ENCODE peak calls at places on chromosomes 16 and 17, in five cellular contexts. V is dorsolateral prefrontal cortex, F is astrocyte of the spinal cord, Y is pancreas, G is heart right ventricle. U is an unnamed sample.

GRCh38 chr17:72407336-72408121 is 286.7 kb downstream of the SOX9 start:
- DNase-seq in G (peak), V (peak), Y (peak), F (peak), U (no peak)

GRCh38 chr16:67613808-67614207 is 31.1 kb upstream of the CARMIL2 start:
- DNase-seq in Y (no peak), F (no peak), V (no peak), G (no peak), U (no peak)

GRCh38 chr17:80846932-80847331 is 144.7 kb upstream of the CHMP6 start:
- DNase-seq in V (no peak), F (no peak), Y (no peak), G (no peak), U (no peak)

GRCh38 chr16:11252482-11252931 is 3.5 kb downstream of the SOCS1 start:
- DNase-seq in Y (no peak), V (no peak), F (no peak), G (no peak), U (no peak)

GRCh38 chr16:68354816-68355215 is 44.0 kb downstream of the PRMT7 start:
- DNase-seq in V (no peak), G (no peak), F (no peak), Y (no peak), U (no peak)

GRCh38 chr16:88345943-88346560 is 36.7 kb upstream of the ZNF469 start:
- DNase-seq in F (no peak), G (no peak), Y (no peak), V (no peak), U (no peak)

GRCh38 chr17:6313835-6314234 is 121.1 kb downstream of the AIPL1 start:
- DNase-seq in G (no peak), V (no peak), Y (no peak), F (no peak), U (no peak)

GRCh38 chr16:89598199-89598598 is 15.2 kb upstream of the DPEP1 start:
- DNase-seq in F (no peak), G (no peak), Y (no peak), V (no peak), U (no peak)

GRCh38 chr17:77884019-77884418 is 74.5 kb upstream of the TNRC6C start:
- DNase-seq in G (no peak), Y (no peak), F (no peak), V (peak), U (no peak)

GRCh38 chr16:65546353-65546791 is 424.5 kb upstream of the CDH11 start:
- DNase-seq in G (no peak), V (no peak), F (peak), Y (no peak), U (no peak)

GRCh38 chr16:9138731-9139501 is 47.5 kb downstream of the HAPSTR1 start:
- DNase-seq in G (peak), F (peak), V (peak), Y (peak), U (no peak)

GRCh38 chr17:56676807-56677206 is 83.3 kb downstream of the NOG start:
- DNase-seq in V (no peak), F (no peak), Y (no peak), G (no peak), U (no peak)

GRCh38 chr16:12145918-12146317 is 169.4 kb downstream of the SNX29 start:
- DNase-seq in G (no peak), V (no peak), F (peak), Y (no peak), U (no peak)

GRCh38 chr16:17370233-17371013 is 100.3 kb downstream of the XYLT1 start:
- DNase-seq in V (peak), Y (no peak), F (peak), G (no peak), U (no peak)

GRCh38 chr17:51118330-51119195 is 2.1 kb downstream of the SPAG9 start:
- DNase-seq in G (peak), Y (peak), F (no peak), V (no peak), U (no peak)

GRCh38 chr17:48011405-48012150 is 26.0 kb downstream of the COPZ2 start:
- DNase-seq in F (no peak), G (no peak), V (no peak), Y (no peak), U (no peak)

GRCh38 chr16:80806957-80807356 is 2.6 kb upstream of the CDYL2 start:
- DNase-seq in F (peak), Y (no peak), G (no peak), V (no peak), U (no peak)

GRCh38 chr17:17414316-17414937 is 62.4 kb upstream of the MED9 start:
- DNase-seq in F (peak), Y (no peak), V (peak), G (peak), U (no peak)

GRCh38 chr16:28879841-28880588 is 1.7 kb downstream of the ATP2A1 start:
- DNase-seq in Y (peak), F (peak), G (peak), V (peak), U (peak)

GRCh38 chr16:54921229-54921824 is 9.3 kb upstream of the IRX5 start:
- DNase-seq in F (no peak), Y (no peak), V (no peak), G (no peak), U (no peak)

GRCh38 chr16:55116165-55116894 is 185.7 kb downstream of the IRX5 start:
- DNase-seq in F (peak), Y (no peak), V (no peak), G (no peak), U (no peak)

GRCh38 chr17:376936-377863 is 24.6 kb upstream of the RPH3AL start:
- DNase-seq in Y (peak), F (no peak), G (no peak), V (no peak), U (no peak)

GRCh38 chr17:1714488-1714979 is 4.4 kb upstream of the TLCD2 start:
- DNase-seq in G (peak), Y (peak), V (peak), F (peak), U (no peak)

GRCh38 chr16:71201054-71201453 is 29.5 kb downstream of the HYDIN start:
- DNase-seq in V (no peak), F (no peak), Y (no peak), G (no peak), U (no peak)
- TF ChIP-seq CTCF in V (no peak), F (no peak), Y (no peak), G (no peak), U (no peak)

GRCh38 chr16:30947533-30948086 is 1.3 kb upstream of the ORAI3 start:
- DNase-seq in G (no peak), V (no peak), F (no peak), Y (no peak), U (no peak)
- H3K4me3 ChIP-seq in G (peak), V (peak), F (no peak), Y (no peak), U (no peak)

GRCh38 chr17:8888704-8889302 is 21.3 kb upstream of the PIK3R6 start:
- DNase-seq in G (no peak), Y (no peak), V (no peak), F (no peak), U (no peak)
- TF ChIP-seq CTCF in G (no peak), Y (no peak), V (no peak), F (no peak), U (no peak)

GRCh38 chr17:29659155-29659554 is 36.4 kb upstream of the CORO6 start:
- DNase-seq in V (no peak), Y (no peak), F (peak), G (no peak), U (no peak)
- H3K4me3 ChIP-seq in V (no peak), Y (no peak), F (no peak), G (no peak), U (no peak)

DNA sequence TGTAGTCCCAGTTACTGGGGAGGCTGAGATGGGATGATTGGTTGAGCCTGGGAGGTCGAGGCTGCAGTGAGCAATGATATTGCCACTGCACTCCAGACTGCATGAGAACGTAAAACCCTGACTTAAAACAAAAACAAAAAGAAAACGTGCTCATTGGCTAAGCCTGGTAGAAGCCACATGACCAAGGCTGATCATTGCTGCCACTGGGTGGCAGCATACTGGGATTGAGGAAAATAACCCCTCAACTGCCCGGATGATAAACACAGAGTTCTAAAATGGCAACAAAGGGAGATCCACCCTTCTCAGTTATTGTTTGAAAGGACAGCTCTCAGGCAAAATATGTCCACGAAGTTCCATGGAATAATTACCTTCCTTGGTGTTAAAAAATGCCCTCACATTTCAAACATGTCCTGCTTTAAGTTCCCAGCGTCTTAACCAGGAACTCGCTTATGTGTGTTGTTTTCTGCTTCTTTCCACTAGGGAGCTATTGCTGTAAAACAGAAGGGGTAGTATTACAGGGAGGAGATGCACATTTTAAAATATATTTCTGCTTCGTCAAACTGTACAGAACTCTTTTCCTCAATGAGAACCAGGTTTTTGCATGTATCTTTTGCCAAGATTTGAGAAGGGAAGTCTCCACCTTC is 675.3 kb downstream of the MAF start:
- DNase-seq in G (peak), Y (no peak), F (no peak), V (no peak), U (peak)
- TF ChIP-seq CTCF in G (peak), Y (peak), F (no peak), V (peak), U (peak)

GRCh38 chr17:38558751-38559024 is 47.1 kb downstream of the SRCIN1 start:
- DNase-seq in F (no peak), G (no peak), Y (no peak), V (no peak), U (no peak)

GRCh38 chr17:38561416-38562214 is 44.1 kb downstream of the SRCIN1 start:
- DNase-seq in G (no peak), F (no peak), Y (no peak), V (no peak), U (no peak)

GRCh38 chr17:38559025-38559879 is 46.5 kb downstream of the SRCIN1 start:
- DNase-seq in G (peak), V (peak), Y (peak), F (no peak), U (peak)

GRCh38 chr17:38560503-38561318 is 45.0 kb downstream of the SRCIN1 start:
- DNase-seq in F (peak), Y (no peak), G (peak), V (no peak), U (no peak)

DNA sequence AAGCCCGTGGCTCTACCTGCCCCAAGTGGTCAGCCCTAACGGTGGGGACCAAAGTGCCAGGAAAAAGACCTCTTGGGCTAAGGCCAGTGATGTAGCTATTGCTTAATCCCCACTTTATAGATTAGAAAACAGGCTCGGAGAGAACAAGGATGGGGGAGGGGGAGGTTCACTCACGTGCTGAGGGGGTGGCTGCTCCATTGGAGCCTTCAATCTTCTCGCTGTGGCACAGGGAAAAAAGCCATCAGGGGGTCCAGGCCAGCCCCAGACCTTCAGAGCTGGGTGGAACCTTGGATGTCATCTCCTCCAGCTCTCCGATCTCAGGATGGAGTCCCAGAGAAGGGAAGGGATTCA is 45.9 kb downstream of the SRCIN1 start:
- DNase-seq in G (no peak), V (no peak), Y (no peak), F (no peak), U (no peak)
- H3K4me3 ChIP-seq in G (no peak), V (no peak), Y (no peak), F (no peak), U (no peak)

DNA sequence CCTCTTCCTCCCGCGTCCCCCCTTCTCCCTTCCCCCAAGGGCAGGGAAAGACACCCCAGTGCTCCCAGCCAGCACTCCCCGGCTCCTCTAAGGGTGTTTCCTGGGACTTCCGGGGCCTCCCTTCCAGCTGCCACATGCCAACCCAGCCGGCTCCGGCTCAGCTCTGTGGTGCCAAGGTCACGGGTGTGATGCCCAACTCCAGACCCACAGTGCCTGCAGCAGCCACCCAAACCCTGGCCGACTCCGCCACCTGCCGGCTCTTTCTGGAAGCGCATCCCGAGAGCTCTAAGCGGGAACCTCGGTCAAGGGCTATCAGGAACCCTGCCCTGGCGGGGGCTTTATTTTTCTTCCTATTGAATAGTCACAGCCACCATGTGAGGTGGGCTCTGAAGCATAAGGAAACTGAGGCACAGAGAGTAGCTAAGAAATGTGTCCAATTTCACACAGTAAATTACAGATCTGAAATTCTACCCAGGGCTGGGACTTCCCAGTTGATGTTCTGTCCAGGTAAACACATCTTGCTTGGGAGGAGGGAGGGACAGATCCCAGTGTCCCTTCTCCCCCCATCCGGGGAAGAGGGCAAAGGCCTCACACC is 3.3 kb upstream of the PPP1R1B start:
- DNase-seq in G (peak), V (peak), Y (peak), F (peak), U (no peak)
- TF ChIP-seq CTCF in G (peak), V (peak), Y (peak), F (peak), U (peak)

GRCh38 chr16:2156025-2156848 is 655 bp downstream of the TRAF7 start:
- DNase-seq in F (peak), G (no peak), V (no peak), Y (peak), U (no peak)

GRCh38 chr16:2156849-2157224 is 1.3 kb downstream of the TRAF7 start:
- DNase-seq in Y (peak), G (no peak), F (no peak), V (no peak), U (no peak)

GRCh38 chr16:2159052-2159838 is 3.7 kb downstream of the TRAF7 start:
- DNase-seq in Y (peak), F (peak), G (peak), V (no peak), U (no peak)

GRCh38 chr16:2158262-2158638 is 2.7 kb downstream of the TRAF7 start:
- DNase-seq in G (no peak), F (no peak), V (no peak), Y (peak), U (no peak)

DNA sequence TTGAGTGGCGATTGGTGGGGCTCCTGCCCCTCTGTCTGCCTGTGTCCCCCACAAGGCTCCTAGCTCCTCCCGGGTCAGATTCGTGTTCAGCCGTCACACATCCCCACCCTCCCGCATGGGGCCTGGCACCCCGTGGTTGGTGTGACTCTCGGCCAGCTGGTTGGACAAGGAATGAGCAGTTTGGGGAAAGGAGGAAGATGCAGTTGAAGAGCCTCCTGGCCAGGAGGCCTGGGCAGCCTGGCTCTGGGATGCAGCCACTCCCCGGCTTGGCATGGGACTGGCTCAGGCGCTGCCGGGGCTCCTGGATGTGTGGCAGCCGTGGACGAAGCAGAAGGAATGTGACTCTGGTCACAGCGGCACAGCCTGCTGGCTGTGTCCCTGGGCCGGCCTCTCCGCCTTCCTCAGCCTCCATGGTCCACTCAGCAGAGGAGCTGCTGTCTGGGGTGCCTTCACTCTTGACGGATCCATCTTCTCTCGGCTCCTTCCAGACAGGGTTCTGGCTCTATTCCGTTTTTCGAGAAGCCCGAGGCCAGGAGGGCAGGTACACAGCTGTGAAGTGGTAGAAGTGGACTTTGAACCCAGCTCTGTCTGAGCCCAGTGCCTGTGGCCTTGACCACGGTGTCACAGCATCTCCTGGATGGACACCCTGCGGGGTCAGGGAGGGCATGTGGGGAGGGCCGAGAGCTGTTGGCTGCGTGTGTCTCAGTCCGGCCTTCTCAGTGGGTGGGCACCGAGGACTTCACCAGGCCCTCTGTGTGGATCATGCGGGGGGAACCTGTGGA is 2.1 kb downstream of the TRAF7 start:
- DNase-seq in F (no peak), V (no peak), Y (peak), G (no peak), U (no peak)
- H3K4me3 ChIP-seq in F (no peak), V (no peak), Y (no peak), G (no peak), U (no peak)

GRCh38 chr16:85392756-85393673 is 220.1 kb upstream of the GSE1 start:
- DNase-seq in G (no peak), F (no peak), Y (no peak), V (peak), U (no peak)

GRCh38 chr16:85391769-85392583 is 221.1 kb upstream of the GSE1 start:
- DNase-seq in G (no peak), F (no peak), V (peak), Y (no peak), U (no peak)

GRCh38 chr16:85394511-85395206 is 218.5 kb upstream of the GSE1 start:
- DNase-seq in Y (no peak), G (no peak), V (peak), F (no peak), U (no peak)

GRCh38 chr16:85395207-85395912 is 217.8 kb upstream of the GSE1 start:
- DNase-seq in Y (peak), G (peak), F (peak), V (peak), U (no peak)

DNA sequence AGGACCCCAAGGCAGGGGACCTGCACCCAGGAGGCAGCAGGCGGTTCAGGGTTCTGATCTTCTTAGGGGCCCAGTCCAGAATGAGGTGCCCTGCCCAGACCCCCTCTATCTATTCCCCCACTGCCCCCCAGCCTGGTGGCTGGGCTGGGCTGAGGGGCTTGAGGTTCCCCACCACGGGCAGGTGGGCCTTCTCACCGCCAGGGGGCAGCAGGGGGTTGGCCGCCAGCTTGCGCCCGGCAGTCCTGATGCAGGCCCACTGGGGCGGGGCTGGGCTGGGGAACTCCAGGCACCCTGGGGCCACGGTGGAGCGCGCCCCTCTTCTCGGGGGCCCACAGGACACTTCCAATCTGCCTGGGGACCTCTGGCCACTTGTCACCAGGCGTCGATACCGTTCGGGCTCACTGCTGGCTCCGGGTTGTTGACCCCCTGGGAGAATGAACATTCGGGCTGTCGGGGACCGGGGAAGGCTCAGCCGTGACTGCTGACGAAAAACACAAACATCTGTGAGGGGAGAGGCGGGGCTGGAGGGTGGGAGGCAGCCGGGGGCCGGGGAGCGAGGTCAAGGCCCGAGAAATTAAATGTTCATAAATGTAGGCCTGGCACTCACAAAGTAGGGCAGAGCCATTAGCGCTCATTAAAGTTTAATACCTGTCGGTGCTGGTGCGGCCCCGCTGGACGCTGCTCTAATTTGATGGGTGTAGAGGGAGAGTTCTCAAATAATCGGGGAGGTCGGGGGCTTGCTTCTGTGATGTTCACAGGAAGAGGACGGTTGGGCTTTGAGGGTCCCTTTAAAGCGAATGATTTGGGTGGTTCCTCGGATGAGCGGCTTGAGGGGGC is 219.2 kb upstream of the GSE1 start:
- DNase-seq in V (peak), G (peak), Y (peak), F (peak), U (no peak)
- TF ChIP-seq CTCF in V (peak), G (peak), Y (peak), F (peak), U (peak)

DNA sequence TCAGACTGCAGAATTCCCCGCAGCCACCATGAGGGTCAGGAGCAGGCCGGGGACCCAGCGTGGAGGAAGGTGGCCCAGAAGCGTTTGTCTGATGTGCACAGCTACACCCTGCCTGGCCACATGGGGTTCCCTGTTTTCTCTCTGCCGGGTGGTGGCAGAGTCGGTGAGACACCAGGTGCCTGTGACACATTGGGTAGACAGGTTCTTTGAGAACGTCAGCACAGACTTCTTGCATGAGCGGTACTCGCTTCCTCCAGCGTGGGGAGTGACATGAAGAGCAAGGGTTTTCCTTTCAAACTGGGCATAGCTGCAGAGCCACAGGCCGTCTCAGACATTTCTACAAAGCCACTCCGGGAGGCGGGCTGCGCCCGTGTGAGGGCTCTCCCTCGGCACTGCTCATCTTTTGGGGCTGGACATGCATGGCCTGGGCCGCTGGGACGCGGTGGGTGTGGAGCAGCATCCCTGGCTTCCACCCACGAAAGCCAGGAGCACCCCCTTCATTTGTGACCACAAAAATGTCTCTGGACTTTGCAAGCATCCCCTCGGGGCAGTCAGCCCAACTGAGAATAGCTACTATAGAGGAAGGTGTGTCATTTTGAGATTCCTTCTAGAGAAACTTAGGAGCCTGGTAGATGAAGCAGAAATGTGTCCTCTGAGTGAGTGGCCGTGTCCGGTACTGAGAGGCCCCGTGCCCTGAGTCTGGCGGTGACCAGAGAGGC is 26.0 kb downstream of the NME3 start:
- DNase-seq in Y (no peak), G (no peak), V (no peak), F (peak), U (no peak)
- H3K4me3 ChIP-seq in Y (no peak), G (no peak), V (no peak), F (peak), U (no peak)

U was measured in GM12864.